ENCODE peak calls at places on chromosomes 5 and 9, in eight cellular contexts. N is fibroblast of pulmonary artery, X is coronary artery, F is lower leg skin, B is IMR-90, L is heart right ventricle, V is fibroblast of mammary gland, D is cardiac muscle cell. A is an unnamed sample.

GRCh38 chr5:432201-432927 is 10.6 kb upstream of the EXOC3 start:
- DNase-seq in N (no peak), X (no peak), F (no peak), B (no peak), L (no peak), V (no peak), D (no peak), A (no peak)

GRCh38 chr5:149283611-149284480 is 12.2 kb downstream of the AFAP1L1 start:
- DNase-seq in N (peak), X (no peak), F (no peak), B (no peak), L (no peak), V (peak), D (peak), A (peak)

GRCh38 chr9:38066167-38066906 is 2.7 kb downstream of the SHB start:
- DNase-seq in N (no peak), X (no peak), F (no peak), B (no peak), L (no peak), V (no peak), D (no peak), A (peak)

GRCh38 chr5:110053824-110054223 is 364.1 kb downstream of the MAN2A1 start:
- DNase-seq in N (no peak), X (no peak), F (no peak), B (no peak), L (no peak), V (no peak), D (no peak), A (no peak)

GRCh38 chr5:67643531-67643930 is 446.9 kb upstream of the CD180 start:
- DNase-seq in N (no peak), X (no peak), F (no peak), B (no peak), L (no peak), V (no peak), D (no peak), A (no peak)

GRCh38 chr5:160230686-160231527 is 1.6 kb downstream of the FABP6 start:
- DNase-seq in N (peak), X (no peak), F (no peak), B (peak), L (no peak), V (peak), D (no peak), A (peak)

GRCh38 chr5:116472274-116472673 is 102.3 kb downstream of the SEMA6A start:
- DNase-seq in N (no peak), X (no peak), F (no peak), B (no peak), L (no peak), V (no peak), D (no peak), A (no peak)

GRCh38 chr9:27377147-27377807 is 80.3 kb upstream of the EQTN start:
- DNase-seq in N (no peak), X (no peak), F (no peak), B (no peak), L (no peak), V (peak), D (no peak), A (peak)

GRCh38 chr9:77908293-77908692 is 123.3 kb downstream of the GNAQ start:
- DNase-seq in N (no peak), X (no peak), F (no peak), B (no peak), L (no peak), V (no peak), D (no peak), A (no peak)

GRCh38 chr9:84439253-84439652 is 98.7 kb upstream of the SLC28A3 start:
- DNase-seq in N (peak), X (no peak), F (no peak), B (no peak), L (no peak), V (no peak), D (no peak), A (no peak)

GRCh38 chr5:149002053-149002452 is 60.8 kb downstream of the SH3TC2 start:
- DNase-seq in N (peak), X (no peak), F (no peak), B (peak), L (no peak), V (peak), D (peak), A (peak)

DNA sequence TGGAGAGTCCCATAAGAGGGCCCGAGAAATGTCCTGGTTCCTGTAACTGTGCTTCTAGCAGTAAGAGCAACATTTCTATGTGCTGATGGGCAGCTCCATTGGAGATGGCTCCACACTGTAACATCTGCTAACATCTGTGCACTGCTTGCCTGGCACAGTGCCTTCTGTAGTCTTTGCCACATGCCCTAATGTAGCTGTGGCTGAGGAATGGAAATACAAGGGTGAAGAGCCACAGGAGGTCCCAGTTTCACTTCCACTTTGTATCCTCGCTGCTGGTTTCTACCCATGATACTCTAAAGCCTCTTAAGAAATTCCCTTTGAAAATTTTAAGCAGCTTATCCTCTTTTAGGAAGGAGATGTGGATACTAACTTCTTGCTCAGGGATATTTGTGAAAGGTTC is 97.4 kb downstream of the HOMER1 start:
- DNase-seq in N (no peak), X (no peak), F (no peak), B (peak), L (no peak), V (peak), D (no peak), A (no peak)
- H3K4me3 ChIP-seq in N (no peak), X (no peak), F (no peak), B (no peak), L (no peak), V (no peak), D (no peak), A (no peak)

DNA sequence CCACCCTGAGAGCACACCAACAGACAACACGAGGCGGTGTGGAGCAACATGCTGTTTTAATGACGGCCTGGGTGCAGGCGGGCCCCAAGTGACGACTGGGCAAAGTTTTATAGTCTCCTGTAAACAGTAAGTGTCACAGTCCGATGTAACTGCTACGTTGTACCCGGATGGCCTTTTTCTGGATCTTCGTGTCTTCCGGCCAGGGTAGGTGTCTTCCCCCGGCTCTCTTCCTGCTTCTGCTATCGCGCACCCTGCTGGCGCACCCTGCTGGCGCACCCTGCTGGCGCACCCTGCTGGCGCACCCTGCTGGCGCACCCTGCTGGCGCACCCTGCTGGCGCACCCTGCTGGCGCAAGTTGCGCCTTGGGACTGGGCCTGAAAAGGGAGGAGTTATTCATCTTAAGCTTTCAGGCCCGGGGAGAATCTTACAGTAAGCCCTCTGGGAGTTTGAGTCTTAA is 143.0 kb upstream of the TARS1 start:
- DNase-seq in N (no peak), X (no peak), F (no peak), B (no peak), L (no peak), V (no peak), D (no peak), A (no peak)
- TF ChIP-seq CTCF in N (no peak), X (no peak), F (no peak), B (peak), L (no peak), V (no peak), D (no peak), A (no peak)

DNA sequence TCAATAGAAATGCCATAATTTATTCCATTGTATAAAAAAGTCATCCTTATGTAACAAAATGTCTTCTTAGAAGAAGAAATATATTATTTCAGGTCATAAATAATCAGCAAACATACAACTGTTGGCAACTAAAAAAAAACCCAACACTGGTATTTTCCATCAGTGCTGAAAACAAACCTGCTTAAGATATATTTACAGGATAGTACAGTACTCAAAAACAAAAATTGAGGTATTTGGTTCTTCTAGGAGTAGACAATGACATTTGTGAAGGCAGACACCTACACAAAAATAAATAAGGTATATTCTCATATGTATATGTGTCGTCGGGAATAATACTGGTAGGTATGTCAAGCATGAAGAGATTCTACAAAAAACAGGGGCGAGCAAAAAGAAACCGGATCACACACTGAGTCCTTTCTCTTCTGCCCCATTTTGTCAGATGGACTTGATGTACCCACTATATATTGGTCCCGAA is 2.9 kb downstream of the DUSP1 start:
- DNase-seq in N (no peak), X (no peak), F (no peak), B (no peak), L (no peak), V (peak), D (no peak), A (no peak)
- H3K4me3 ChIP-seq in N (peak), X (peak), F (peak), B (peak), L (peak), V (peak), D (no peak), A (peak)

GRCh38 chr9:71162136-71162535 is 40.7 kb upstream of the TRPM3 start:
- DNase-seq in N (no peak), X (no peak), F (no peak), B (no peak), L (no peak), V (no peak), D (no peak), A (no peak)
- TF ChIP-seq CTCF in N (no peak), X (no peak), F (no peak), B (no peak), L (no peak), V (no peak), D (no peak), A (no peak)

GRCh38 chr5:41194339-41194738 is 19.0 kb downstream of the C6 start:
- DNase-seq in N (no peak), X (no peak), F (no peak), B (no peak), L (no peak), V (no peak), D (no peak), A (no peak)

GRCh38 chr5:41193462-41194166 is 19.7 kb downstream of the C6 start:
- DNase-seq in N (peak), X (peak), F (peak), B (peak), L (peak), V (peak), D (no peak), A (no peak)

GRCh38 chr5:41196197-41196596 is 17.1 kb downstream of the C6 start:
- DNase-seq in N (no peak), X (no peak), F (no peak), B (peak), L (no peak), V (peak), D (no peak), A (no peak)

GRCh38 chr5:41191249-41191648 is 22.1 kb downstream of the C6 start:
- DNase-seq in N (no peak), X (no peak), F (no peak), B (no peak), L (no peak), V (no peak), D (no peak), A (no peak)

DNA sequence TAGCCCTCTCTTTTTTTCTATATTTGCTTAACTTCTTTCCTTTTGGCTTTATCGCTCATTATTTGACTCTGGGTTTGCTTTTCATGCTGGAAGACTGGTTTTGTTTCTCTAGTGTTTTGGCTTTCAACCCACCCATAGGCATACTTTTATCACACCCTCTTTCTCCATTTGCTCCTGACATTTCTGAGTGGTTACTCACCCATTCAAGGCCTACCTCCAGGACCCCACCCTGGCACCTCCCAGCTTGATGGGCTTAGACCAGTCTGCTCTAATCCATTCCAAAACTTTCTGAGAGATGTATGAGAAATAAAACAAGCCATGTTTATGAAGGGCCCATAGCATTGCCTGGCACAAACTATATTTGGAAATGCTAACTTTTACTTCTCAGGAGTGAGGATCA is 18.1 kb downstream of the C6 start:
- DNase-seq in N (no peak), X (no peak), F (no peak), B (no peak), L (no peak), V (no peak), D (no peak), A (peak)
- H3K4me3 ChIP-seq in N (no peak), X (no peak), F (no peak), B (no peak), L (no peak), V (no peak), D (no peak), A (no peak)

A was measured in bronchial epithelial cell.